ENCODE peak calls at places on chromosomes 2 and 18, in ten cellular contexts. A is H9, O is GM23248, V is osteocyte, Y is T-helper 9 cell, M is ascending aorta, T is adrenal gland, Q is WTC11, X is neural progenitor cell, C is amygdala. E is an unnamed sample.

GRCh38 chr2:223311889-223312288 is 259.9 kb downstream of the KCNE4 start:
- DNase-seq in A (no peak), O (no peak), V (no peak), Y (no peak), M (no peak), T (no peak), Q (no peak), X (no peak), C (no peak), E (no peak)

GRCh38 chr2:168005586-168005985 is 241.8 kb downstream of the STK39 start:
- DNase-seq in A (no peak), O (no peak), V (no peak), Y (no peak), M (no peak), T (no peak), Q (no peak), X (no peak), C (no peak), E (no peak)

GRCh38 chr2:37582371-37582770 is 89.1 kb downstream of the CDC42EP3 start:
- DNase-seq in A (no peak), O (peak), V (no peak), Y (no peak), M (no peak), T (no peak), Q (no peak), X (no peak), C (no peak), E (no peak)

GRCh38 chr18:73752546-73752945 is 395.1 kb downstream of the FBXO15 start:
- DNase-seq in A (no peak), O (peak), V (no peak), Y (no peak), M (no peak), T (no peak), Q (no peak), X (no peak), C (no peak), E (no peak)

GRCh38 chr2:20224716-20225293 is at the start of gene SDC1:
- DNase-seq in A (peak), O (peak), V (no peak), Y (no peak), M (no peak), T (peak), Q (peak), X (peak), C (no peak), E (no peak)

GRCh38 chr2:192072261-192072660 is 122.5 kb downstream of the TMEFF2 start:
- DNase-seq in A (no peak), O (no peak), V (no peak), Y (no peak), M (no peak), T (no peak), Q (no peak), X (no peak), C (no peak), E (no peak)

GRCh38 chr2:171712051-171712450 is 24.8 kb downstream of the DYNC1I2 start:
- DNase-seq in A (no peak), O (peak), V (no peak), Y (no peak), M (no peak), T (no peak), Q (no peak), X (no peak), C (no peak), E (no peak)

GRCh38 chr2:10900216-10901109 is 11.3 kb upstream of the KCNF1 start:
- DNase-seq in A (no peak), O (peak), V (no peak), Y (no peak), M (no peak), T (no peak), Q (no peak), X (no peak), C (no peak), E (peak)

GRCh38 chr2:234881413-234882241 is 70.2 kb upstream of the SH3BP4 start:
- DNase-seq in A (peak), O (peak), V (peak), Y (no peak), M (peak), T (peak), Q (peak), X (peak), C (peak), E (peak)

GRCh38 chr18:78390348-78390929 is 589.2 kb upstream of the SALL3 start:
- DNase-seq in A (peak), O (no peak), V (no peak), Y (no peak), M (no peak), T (no peak), Q (no peak), X (no peak), C (no peak), E (no peak)

GRCh38 chr18:33755918-33756590 is 178.0 kb downstream of the ASXL3 start:
- DNase-seq in A (no peak), O (peak), V (no peak), Y (no peak), M (no peak), T (peak), Q (no peak), X (no peak), C (no peak), E (no peak)

GRCh38 chr2:15006667-15007066 is 374.1 kb downstream of the LRATD1 start:
- DNase-seq in A (no peak), O (no peak), V (no peak), Y (no peak), M (no peak), T (no peak), Q (no peak), X (no peak), C (no peak), E (no peak)

GRCh38 chr18:60266558-60266957 is 106.0 kb downstream of the MC4R start:
- DNase-seq in A (no peak), O (no peak), V (no peak), Y (no peak), M (no peak), T (no peak), Q (no peak), X (no peak), C (no peak), E (no peak)

GRCh38 chr18:3603460-3604259 is 153.7 kb downstream of the TGIF1 start:
- DNase-seq in A (peak), O (peak), V (peak), Y (no peak), M (no peak), T (peak), Q (peak), X (peak), C (no peak), E (peak)

GRCh38 chr18:28163201-28163778 is 13.6 kb downstream of the CDH2 start:
- DNase-seq in A (no peak), O (peak), V (no peak), Y (no peak), M (no peak), T (peak), Q (no peak), X (no peak), C (no peak), E (no peak)

GRCh38 chr2:218219934-218220333 is 2.9 kb downstream of the ARPC2 start:
- DNase-seq in A (no peak), O (no peak), V (no peak), Y (no peak), M (no peak), T (no peak), Q (no peak), X (no peak), C (no peak), E (no peak)

GRCh38 chr2:61750624-61751023 is 103.2 kb downstream of the FAM161A start:
- DNase-seq in A (no peak), O (peak), V (no peak), Y (no peak), M (no peak), T (peak), Q (no peak), X (no peak), C (no peak), E (no peak)

GRCh38 chr2:187918996-187919821 is 365.0 kb upstream of the TFPI start:
- DNase-seq in A (no peak), O (no peak), V (no peak), Y (no peak), M (no peak), T (no peak), Q (no peak), X (no peak), C (no peak), E (no peak)